ENCODE peak calls at places on chromosomes 7 and 10, in five cellular contexts. R is aorta, M is A673, Q is upper lobe of right lung, T is SJCRH30. G is an unnamed sample.

GRCh38 chr10:97298223-97298571 is 5.8 kb upstream of the ARHGAP19 start:
- DNase-seq in R (no peak), M (no peak), Q (no peak), T (no peak), G (no peak)

GRCh38 chr10:77807706-77808105 is 118.8 kb downstream of the DLG5 start:
- DNase-seq in R (no peak), M (no peak), Q (no peak), T (no peak), G (no peak)

GRCh38 chr10:88897019-88897853 is 17.2 kb downstream of the STAMBPL1 start:
- DNase-seq in R (no peak), M (peak; percentile 46), Q (no peak), T (no peak), G (peak; percentile 48)

GRCh38 chr7:992742-993607 is 10.0 kb downstream of the CYP2W1 start:
- DNase-seq in R (peak; percentile 99), M (peak; percentile 96), Q (peak; percentile 99), T (peak; percentile 93), G (peak; percentile 98)

GRCh38 chr7:37786741-37787569 is 61.4 kb upstream of the NME8 start:
- DNase-seq in R (no peak), M (no peak), Q (no peak), T (no peak), G (no peak)

GRCh38 chr7:152859781-152860191 is 100.2 kb downstream of the ACTR3B start:
- DNase-seq in R (no peak), M (peak; percentile 43), Q (no peak), T (no peak), G (peak; percentile 22)

GRCh38 chr10:132100556-132101349 is 35.0 kb downstream of the JAKMIP3 start:
- DNase-seq in R (no peak), M (no peak), Q (peak; percentile 51), T (no peak), G (no peak)

GRCh38 chr7:116671681-116672595 is at the start of gene MET:
- DNase-seq in R (peak; percentile 76), M (peak; percentile 82), Q (peak; percentile 91), T (peak; percentile 97), G (peak; percentile 81)

GRCh38 chr7:16004661-16005060 is 318.2 kb upstream of the MEOX2 start:
- DNase-seq in R (no peak), M (no peak), Q (no peak), T (peak; percentile 18), G (peak; percentile 45)

GRCh38 chr10:22438714-22439113 is 93.4 kb downstream of the SPAG6 start:
- DNase-seq in R (no peak), M (no peak), Q (no peak), T (no peak), G (no peak)
- H3K27ac ChIP-seq in R (no peak overlapping the region), M (no peak overlapping the region), Q (no peak overlapping the region), T (no peak overlapping the region), G (no peak overlapping the region)

GRCh38 chr7:45118292-45118691 is 6.8 kb upstream of the TBRG4 start:
- DNase-seq in R (no peak), M (no peak), Q (no peak), T (no peak), G (no peak)

GRCh38 chr7:45118830-45119452 is 7.4 kb upstream of the TBRG4 start:
- DNase-seq in R (no peak), M (no peak), Q (no peak), T (no peak), G (no peak)

GRCh38 chr7:45112648-45113047 is 1.2 kb upstream of the TBRG4 start:
- DNase-seq in R (no peak), M (no peak), Q (no peak), T (no peak), G (no peak)

GRCh38 chr7:45117582-45117981 is 6.1 kb upstream of the TBRG4 start:
- DNase-seq in R (no peak), M (no peak), Q (no peak), T (no peak), G (no peak)

GRCh38 chr7:45116048-45116447 is 4.6 kb upstream of the TBRG4 start:
- DNase-seq in R (no peak), M (no peak), Q (no peak), T (no peak), G (no peak)
- H3K27ac ChIP-seq in R (no peak overlapping the region), M (no peak overlapping the region), Q (no peak overlapping the region), T (no peak overlapping the region), G (no peak overlapping the region)

GRCh38 chr7:106256137-106256536 is 28.6 kb downstream of the NAMPT start:
- DNase-seq in R (no peak), M (no peak), Q (no peak), T (no peak), G (no peak)
- H3K27ac ChIP-seq in R (no peak overlapping the region), M (no peak overlapping the region), Q (no peak overlapping the region), T (no peak overlapping the region), G (no peak overlapping the region)

DNA sequence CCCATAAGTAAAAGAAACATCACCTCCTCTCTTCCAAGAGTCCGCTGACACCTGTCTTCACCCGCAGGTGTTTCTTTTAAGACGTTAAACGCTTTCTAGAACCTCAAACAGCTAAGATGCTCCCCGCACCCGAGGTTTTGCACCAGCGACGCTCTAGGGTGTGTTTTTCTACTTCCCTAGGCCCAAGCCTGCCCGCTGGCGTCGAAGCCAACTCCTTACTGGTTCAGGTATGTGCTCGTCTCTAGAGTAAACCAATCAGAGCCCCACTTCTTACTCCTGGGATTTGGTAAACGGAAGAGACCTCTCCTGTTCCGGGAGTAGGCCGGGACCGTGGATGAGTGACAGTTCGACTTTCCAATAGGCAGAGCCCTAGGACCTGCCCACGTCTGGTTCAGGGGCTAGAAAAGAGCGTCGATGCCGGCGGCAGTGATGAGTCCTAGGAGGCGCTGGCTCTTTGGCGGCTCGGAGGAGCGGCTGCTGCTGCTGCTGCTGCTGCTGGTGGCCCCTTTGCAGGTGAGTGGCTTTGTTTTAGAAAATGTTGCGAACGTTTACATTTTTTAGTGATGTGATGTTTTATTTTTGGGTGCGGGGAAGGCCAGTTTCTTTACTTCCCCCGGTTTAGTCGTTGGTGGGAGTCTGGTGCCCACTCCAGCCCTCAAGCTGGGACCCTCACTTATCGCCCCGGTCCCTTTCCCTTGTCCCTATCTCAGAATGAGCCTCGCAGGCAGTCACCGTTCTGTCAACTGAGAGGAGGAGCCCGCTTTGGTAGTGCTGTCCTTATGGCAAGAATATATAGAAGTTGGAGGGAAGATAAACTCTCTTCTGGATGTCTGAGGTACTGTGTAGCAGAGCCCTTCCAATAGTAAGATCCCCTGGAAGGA is at the start of gene BPGM:
- DNase-seq in R (peak; percentile 98), M (peak; percentile 100), Q (peak; percentile 94), T (peak; percentile 99), G (peak; percentile 99)
- H3K27ac ChIP-seq in R (no peak within 1 kb of the TSS), M (peak within 1 kb of the TSS; percentile 62), Q (peak within 1 kb of the TSS; percentile 91), T (peak within 1 kb of the TSS; percentile 27), G (peak within 1 kb of the TSS; percentile 63)

DNA sequence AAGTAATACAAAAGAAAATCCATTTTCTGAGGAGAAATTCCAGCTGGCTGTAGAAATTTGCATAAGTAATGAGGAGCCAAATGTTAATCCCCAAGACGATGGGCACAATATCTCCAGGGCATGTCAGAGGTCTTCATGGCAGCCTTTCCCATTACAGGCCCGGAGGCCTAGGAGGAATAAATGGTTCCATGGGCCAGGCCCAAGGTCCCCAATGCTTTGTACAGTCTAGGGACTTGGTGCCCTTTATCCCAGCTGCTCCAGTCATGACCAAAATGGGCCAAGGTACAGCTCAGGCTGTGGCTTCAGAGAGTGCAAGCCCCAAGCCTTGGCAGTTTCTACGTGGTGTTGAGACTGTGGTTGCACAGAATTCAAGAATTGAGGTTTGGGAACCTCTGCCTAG is 182.5 kb downstream of the GPR158 start:
- DNase-seq in R (no peak), M (no peak), Q (no peak), T (no peak), G (no peak)
- H3K27ac ChIP-seq in R (no peak overlapping the region), M (no peak overlapping the region), Q (no peak overlapping the region), T (no peak overlapping the region), G (no peak overlapping the region)

DNA sequence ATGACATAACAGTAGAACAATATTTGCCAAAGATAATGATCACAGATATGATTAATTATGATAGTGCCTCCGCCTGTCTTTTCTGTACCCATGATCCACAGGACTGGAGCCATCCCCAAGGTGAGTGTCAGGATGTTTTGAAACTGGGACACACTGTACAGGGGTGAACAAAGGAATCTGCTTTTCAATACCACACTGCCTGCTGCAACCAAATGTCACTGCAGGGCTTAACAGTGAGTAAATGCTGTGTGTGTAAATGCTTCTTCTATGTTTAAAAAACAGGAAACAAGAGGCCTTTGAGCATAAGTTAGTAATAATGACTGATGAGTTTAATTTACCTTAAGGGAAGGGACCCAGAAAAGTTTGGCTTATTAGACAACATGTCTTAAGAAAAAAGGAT is 65.2 kb downstream of the HBP1 start:
- DNase-seq in R (no peak), M (no peak), Q (no peak), T (no peak), G (no peak)
- H3K27ac ChIP-seq in R (no peak overlapping the region), M (no peak overlapping the region), Q (no peak overlapping the region), T (no peak overlapping the region), G (no peak overlapping the region)

GRCh38 chr7:73890541-73891147 is 29.7 kb downstream of the TMEM270 start:
- DNase-seq in R (no peak), M (no peak), Q (no peak), T (no peak), G (no peak)

GRCh38 chr7:73887762-73888161 is 26.8 kb downstream of the TMEM270 start:
- DNase-seq in R (no peak), M (no peak), Q (no peak), T (no peak), G (no peak)

GRCh38 chr7:73885433-73885974 is 24.5 kb downstream of the TMEM270 start:
- DNase-seq in R (no peak), M (no peak), Q (no peak), T (no peak), G (no peak)

GRCh38 chr7:73882060-73882428 is 21.1 kb downstream of the TMEM270 start:
- DNase-seq in R (no peak), M (no peak), Q (no peak), T (no peak), G (no peak)

GRCh38 chr7:73885975-73886798 is 25.2 kb downstream of the TMEM270 start:
- DNase-seq in R (peak; percentile 72), M (no peak), Q (no peak), T (no peak), G (no peak)
- H3K27ac ChIP-seq in R (no peak overlapping the region), M (no peak overlapping the region), Q (peak overlapping the region; percentile 85), T (no peak overlapping the region), G (no peak overlapping the region)

GRCh38 chr10:79181680-79182079 is 112.9 kb downstream of the ZMIZ1 start:
- DNase-seq in R (no peak), M (no peak), Q (no peak), T (peak; percentile 63), G (peak; percentile 81)
- H3K27ac ChIP-seq in R (no peak overlapping the region), M (no peak overlapping the region), Q (peak overlapping the region; percentile 79), T (no peak overlapping the region), G (peak overlapping the region; percentile 39)

G was measured in WERI-Rb-1.